ENCODE peak calls at places on chromosomes 5 and 9, in six cellular contexts. S is left ventricle myocardium inferior, Y is lower lobe of right lung, Q is BE2C, J is endothelial cell of umbilical vein, L is coronary artery. E is an unnamed sample.

GRCh38 chr9:98993570-98993945 is 49.9 kb downstream of the COL15A1 start:
- DNase-seq in S (no peak), Y (peak; percentile 75), Q (no peak), J (no peak), L (no peak), E (no peak)

GRCh38 chr5:149674686-149675085 is 55.4 kb upstream of the PPARGC1B start:
- DNase-seq in S (no peak), Y (no peak), Q (no peak), J (no peak), L (no peak), E (no peak)

GRCh38 chr5:22500521-22500920 is 352.6 kb downstream of the CDH12 start:
- DNase-seq in S (no peak), Y (no peak), Q (no peak), J (no peak), L (no peak), E (no peak)

GRCh38 chr5:13994606-13995336 is 50.3 kb upstream of the DNAH5 start:
- DNase-seq in S (no peak), Y (no peak), Q (no peak), J (no peak), L (no peak), E (no peak)

GRCh38 chr5:52560366-52560765 is 227.3 kb upstream of the ITGA1 start:
- DNase-seq in S (no peak), Y (no peak), Q (no peak), J (peak; percentile 14), L (no peak), E (no peak)

GRCh38 chr5:142960309-142960696 is 190.1 kb downstream of the ARHGAP26 start:
- DNase-seq in S (no peak), Y (no peak), Q (no peak), J (peak; percentile 36), L (no peak), E (peak; percentile 29)

GRCh38 chr5:1517838-1518237 is 5.9 kb downstream of the LPCAT1 start:
- DNase-seq in S (peak; percentile 8), Y (peak; percentile 52), Q (no peak), J (no peak), L (peak; percentile 60), E (no peak)

GRCh38 chr5:107431998-107432397 is 238.7 kb downstream of the EFNA5 start:
- DNase-seq in S (no peak), Y (no peak), Q (no peak), J (peak; percentile 91), L (no peak), E (no peak)

GRCh38 chr5:135072357-135073247 is 38.6 kb upstream of the PITX1 start:
- DNase-seq in S (no peak), Y (no peak), Q (no peak), J (no peak), L (peak; percentile 65), E (no peak)

GRCh38 chr5:775960-776861 is 8.3 kb downstream of the ZDHHC11B start:
- DNase-seq in S (no peak), Y (no peak), Q (no peak), J (no peak), L (no peak), E (no peak)

GRCh38 chr9:122201641-122202040 is 27.1 kb downstream of the LHX6 start:
- DNase-seq in S (no peak), Y (no peak), Q (no peak), J (no peak), L (no peak), E (no peak)

GRCh38 chr9:123725389-123725788 is 204.5 kb downstream of the DENND1A start:
- DNase-seq in S (peak; percentile 22), Y (no peak), Q (no peak), J (no peak), L (no peak), E (peak; percentile 24)

GRCh38 chr5:153777681-153778080 is 261.0 kb downstream of the FAM114A2 start:
- DNase-seq in S (no peak), Y (no peak), Q (peak; percentile 80), J (no peak), L (no peak), E (no peak)

GRCh38 chr5:146675700-146676099 is 159.7 kb upstream of the GPR151 start:
- DNase-seq in S (no peak), Y (no peak), Q (peak; percentile 33), J (no peak), L (no peak), E (no peak)

GRCh38 chr9:134830126-134830525 is 50.5 kb upstream of the FCN2 start:
- DNase-seq in S (no peak), Y (no peak), Q (no peak), J (no peak), L (no peak), E (no peak)

GRCh38 chr5:150179221-150179620 is 10.6 kb upstream of the SLC6A7 start:
- DNase-seq in S (no peak), Y (no peak), Q (no peak), J (no peak), L (no peak), E (no peak)

GRCh38 chr9:129650680-129651235 is 8.8 kb upstream of the ASB6 start:
- DNase-seq in S (no peak), Y (no peak), Q (no peak), J (no peak), L (no peak), E (no peak)

GRCh38 chr9:32603914-32604852 is 31.2 kb upstream of the NDUFB6 start:
- DNase-seq in S (no peak), Y (no peak), Q (no peak), J (no peak), L (no peak), E (no peak)

GRCh38 chr9:127189628-127190027 is 67.2 kb upstream of the ANGPTL2 start:
- DNase-seq in S (no peak), Y (peak; percentile 30), Q (no peak), J (no peak), L (no peak), E (no peak)

GRCh38 chr9:79263666-79264460 is 307.9 kb upstream of the TLE4 start:
- DNase-seq in S (peak; percentile 21), Y (no peak), Q (peak; percentile 46), J (no peak), L (no peak), E (no peak)

GRCh38 chr9:104808030-104808614 is 44.2 kb downstream of the NIPSNAP3B start:
- DNase-seq in S (no peak), Y (no peak), Q (peak; percentile 18), J (peak; percentile 46), L (no peak), E (no peak)

GRCh38 chr5:82975396-82975795 is 101.8 kb downstream of the TMEM167A start:
- DNase-seq in S (no peak), Y (no peak), Q (no peak), J (no peak), L (no peak), E (no peak)

GRCh38 chr9:126449725-126450443 is 123.3 kb downstream of the MVB12B start:
- DNase-seq in S (no peak), Y (no peak), Q (no peak), J (no peak), L (peak; percentile 62), E (no peak)

GRCh38 chr5:137605377-137605776 is 106.3 kb upstream of the SPOCK1 start:
- DNase-seq in S (no peak), Y (no peak), Q (no peak), J (peak; percentile 29), L (no peak), E (no peak)

GRCh38 chr5:69368458-69369368 is 607 bp downstream of the AK6 start:
- DNase-seq in S (no peak), Y (no peak), Q (no peak), J (peak; percentile 59), L (no peak), E (peak; percentile 8)

GRCh38 chr5:133347039-133347438 is 265.3 kb downstream of the FSTL4 start:
- DNase-seq in S (no peak), Y (no peak), Q (peak; percentile 43), J (no peak), L (no peak), E (no peak)

GRCh38 chr5:79237735-79238560 is 2.0 kb downstream of the JMY start:
- DNase-seq in S (no peak), Y (no peak), Q (no peak), J (no peak), L (no peak), E (no peak)

GRCh38 chr9:95266649-95267048 is 50.9 kb downstream of the FANCC start:
- DNase-seq in S (no peak), Y (no peak), Q (no peak), J (no peak), L (no peak), E (no peak)

GRCh38 chr5:172065431-172066065 is 59.1 kb upstream of the FBXW11 start:
- DNase-seq in S (no peak), Y (no peak), Q (no peak), J (no peak), L (no peak), E (no peak)

DNA sequence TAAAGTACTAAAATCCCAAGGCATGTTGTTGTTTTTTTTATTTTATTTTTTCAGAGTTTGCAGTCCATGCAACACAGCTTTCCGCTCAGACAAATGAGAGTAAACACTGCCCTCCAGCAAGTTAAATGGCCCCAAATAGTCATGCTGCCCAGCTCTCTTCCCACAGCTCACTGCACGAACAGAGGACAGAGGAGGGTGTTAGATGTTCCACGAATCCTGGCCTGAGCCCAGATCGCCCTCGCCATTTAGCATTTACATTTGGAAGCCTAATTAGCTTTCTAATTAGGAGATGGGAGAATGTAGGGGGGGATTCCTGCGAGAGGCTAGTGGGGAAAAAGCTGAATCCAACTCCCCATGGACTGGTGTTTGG is 1.9 kb downstream of the NIM1K start:
- DNase-seq in S (no peak), Y (no peak), Q (no peak), J (no peak), L (no peak), E (no peak)
- H3K4me3 ChIP-seq in S (peak overlapping the region; percentile 76), Y (peak overlapping the region; percentile 66), Q (peak overlapping the region; percentile 76), J (no peak overlapping the region), L (peak overlapping the region; percentile 70), E (peak overlapping the region; percentile 58)

GRCh38 chr9:4793412-4794005 is 765 bp downstream of the RCL1 start:
- DNase-seq in S (no peak), Y (no peak), Q (no peak), J (peak; percentile 54), L (no peak), E (no peak)
- TF ChIP-seq CTCF in S (no peak), Y (no peak), Q (no peak), J (no peak), L (no peak), E (no peak)

GRCh38 chr5:93359958-93360305 is 221.1 kb downstream of the NR2F1-AS1 start:
- DNase-seq in S (no peak), Y (no peak), Q (no peak), J (no peak), L (no peak), E (no peak)
- H3K4me3 ChIP-seq in S (no peak overlapping the region), Y (no peak overlapping the region), Q (no peak overlapping the region), J (peak overlapping the region; percentile 10), L (no peak overlapping the region), E (no peak overlapping the region)

GRCh38 chr5:113381015-113381326 is 53.8 kb downstream of the TSSK1B start:
- DNase-seq in S (no peak), Y (no peak), Q (no peak), J (no peak), L (no peak), E (no peak)

GRCh38 chr5:113380299-113381014 is 54.3 kb downstream of the TSSK1B start:
- DNase-seq in S (no peak), Y (no peak), Q (no peak), J (peak; percentile 20), L (no peak), E (no peak)

GRCh38 chr5:113378486-113378885 is 56.3 kb downstream of the TSSK1B start:
- DNase-seq in S (no peak), Y (no peak), Q (no peak), J (no peak), L (no peak), E (no peak)

GRCh38 chr5:113378081-113378480 is 56.7 kb downstream of the TSSK1B start:
- DNase-seq in S (no peak), Y (no peak), Q (no peak), J (peak; percentile 21), L (no peak), E (no peak)

GRCh38 chr5:113378960-113379541 is 55.7 kb downstream of the TSSK1B start:
- DNase-seq in S (peak; percentile 22), Y (no peak), Q (peak; percentile 67), J (peak; percentile 84), L (no peak), E (peak; percentile 10)
- TF ChIP-seq CTCF in S (peak; percentile 79), Y (peak; percentile 78), Q (peak; percentile 90), J (peak; percentile 67), L (peak; percentile 38), E (peak; percentile 74)

E was measured in AG09309.